ENCODE peak calls at places on chromosomes 13 and 19, in six cellular contexts. U is tibial artery, T is H9, C is SK-N-SH, J is BE2C, M is adipocyte. V is an unnamed sample.
A peak's percentile ranks its signal among the peaks of the same experiment; 100 is the strongest.

GRCh38 chr19:39265321-39265916 is 2.8 kb upstream of the IFNL2 start:
- DNase-seq in U (no peak), T (peak; percentile 74), C (no peak), J (peak; percentile 14), M (no peak), V (no peak)

GRCh38 chr13:37029617-37030016 is 29.0 kb downstream of the EXOSC8 start:
- DNase-seq in U (no peak), T (no peak), C (peak; percentile 30), J (peak; percentile 28), M (peak; percentile 71), V (no peak)

GRCh38 chr13:35157143-35157755 is 215.2 kb downstream of the NBEA start:
- DNase-seq in U (no peak), T (no peak), C (peak; percentile 43), J (peak; percentile 51), M (peak; percentile 85), V (peak; percentile 3)

GRCh38 chr13:41315466-41316047 is 4.5 kb downstream of the NAA16 start:
- DNase-seq in U (no peak), T (no peak), C (no peak), J (no peak), M (peak; percentile 28), V (no peak)

GRCh38 chr19:33071887-33072286 is 7.2 kb upstream of the RHPN2 start:
- DNase-seq in U (no peak), T (no peak), C (no peak), J (no peak), M (no peak), V (peak; percentile 46)

GRCh38 chr13:55199132-55199531 is 1941.6 kb upstream of the PRR20A start:
- DNase-seq in U (no peak), T (no peak), C (no peak), J (peak; percentile 14), M (no peak), V (no peak)

GRCh38 chr19:34253711-34254551 is 423 bp upstream of the GARRE1 start:
- DNase-seq in U (peak; percentile 92), T (peak; percentile 91), C (no peak), J (no peak), M (no peak), V (no peak)

GRCh38 chr13:110107568-110108347 is 199.2 kb downstream of the COL4A1 start:
- DNase-seq in U (no peak), T (peak; percentile 72), C (peak; percentile 57), J (no peak), M (no peak), V (no peak)

GRCh38 chr19:28549680-28550277 is 663.2 kb downstream of the UQCRFS1 start:
- DNase-seq in U (no peak), T (no peak), C (no peak), J (no peak), M (no peak), V (no peak)

DNA sequence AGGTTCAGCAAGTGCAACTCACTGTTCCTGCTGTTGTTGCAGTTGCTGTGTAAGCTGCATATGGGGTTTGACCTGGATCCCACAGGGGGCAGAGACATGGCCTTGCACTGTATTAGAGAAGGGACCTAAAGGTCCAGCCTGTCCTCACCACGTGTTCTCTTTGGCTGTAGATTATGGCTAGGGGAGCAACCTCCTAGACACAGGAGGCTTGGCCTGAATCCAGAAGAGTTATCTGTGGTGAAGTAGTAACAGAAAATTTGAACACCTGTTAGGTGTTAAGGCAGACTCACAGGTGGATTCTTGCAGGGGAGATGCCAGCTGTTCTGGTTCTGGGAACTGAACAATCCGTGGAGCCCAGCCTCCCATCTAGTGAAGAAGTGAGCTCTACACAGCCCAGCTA is 3.4 kb upstream of the CYP4F11 start:
- DNase-seq in U (no peak), T (no peak), C (no peak), J (no peak), M (no peak), V (no peak)
- H3K9me3 ChIP-seq in U (no peaks in the 10 kb centered on the region), T (peaks cover 83% of the 10 kb centered on the region), C (no peaks in the 10 kb centered on the region), J (no peaks in the 10 kb centered on the region), M (peaks cover 12% of the 10 kb centered on the region), V (peaks cover 8% of the 10 kb centered on the region)

GRCh38 chr19:57712222-57712621 is 3.2 kb upstream of the ZNF154 start:
- DNase-seq in U (no peak), T (no peak), C (no peak), J (no peak), M (no peak), V (no peak)

GRCh38 chr19:57706346-57706745 is 2.7 kb downstream of the ZNF154 start:
- DNase-seq in U (no peak), T (no peak), C (no peak), J (no peak), M (no peak), V (no peak)

GRCh38 chr19:57708641-57709354 is at the start of gene ZNF154:
- DNase-seq in U (no peak), T (peak; percentile 91), C (no peak), J (no peak), M (peak; percentile 69), V (no peak)

DNA sequence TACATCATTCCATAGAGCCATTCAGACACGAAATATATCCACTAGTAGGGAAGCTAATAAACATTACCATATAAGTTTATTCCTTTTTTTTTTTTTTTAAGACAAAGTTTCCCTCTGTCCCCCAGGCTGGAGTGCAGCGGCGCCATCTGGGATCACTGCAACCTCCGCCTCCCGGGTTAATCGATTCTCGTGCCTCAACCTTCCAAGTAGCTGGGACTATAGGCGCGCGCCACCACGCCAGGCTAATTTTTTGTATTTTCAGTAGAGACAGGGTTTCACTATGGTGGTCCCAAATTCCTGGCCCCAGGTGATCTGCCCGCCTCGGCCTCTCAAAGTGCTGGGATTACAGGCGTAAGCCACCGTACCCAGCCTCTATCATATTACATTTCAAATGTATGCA is 612 bp upstream of the ZNF154 start:
- DNase-seq in U (no peak), T (peak; percentile 31), C (no peak), J (no peak), M (no peak), V (no peak)
- H3K9me3 ChIP-seq in U (peaks cover 7% of the 10 kb centered on the region), T (no peaks in the 10 kb centered on the region), C (no peaks in the 10 kb centered on the region), J (no peaks in the 10 kb centered on the region), M (no peaks in the 10 kb centered on the region), V (peaks cover 23% of the 10 kb centered on the region)

GRCh38 chr19:47350599-47350998 is 1.5 kb downstream of the DHX34 start:
- DNase-seq in U (no peak), T (no peak), C (no peak), J (no peak), M (no peak), V (no peak)
- H3K9me3 ChIP-seq in U (no peaks in the 10 kb centered on the region), T (no peaks in the 10 kb centered on the region), C (no peaks in the 10 kb centered on the region), J (no peaks in the 10 kb centered on the region), M (no peaks in the 10 kb centered on the region), V (no peaks in the 10 kb centered on the region)

DNA sequence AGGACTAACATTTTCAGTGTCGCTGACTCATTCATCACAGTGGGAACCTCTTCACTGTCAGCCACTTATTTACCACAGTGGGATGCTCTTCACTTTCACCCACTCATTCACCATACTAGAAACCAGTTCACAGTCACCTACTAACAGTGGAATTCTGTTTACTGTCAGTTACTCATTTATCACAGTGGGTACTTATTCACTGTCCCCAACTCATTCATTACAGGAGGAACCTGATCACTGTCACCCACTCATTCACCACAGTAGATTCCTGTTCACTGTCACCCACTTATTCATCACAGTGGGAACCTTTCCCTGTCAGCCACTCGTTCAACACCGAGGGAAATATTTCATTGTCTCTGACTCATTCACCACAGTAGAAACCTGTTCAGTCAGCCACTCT is 10.1 kb upstream of the ZNF85 start:
- DNase-seq in U (no peak), T (no peak), C (no peak), J (no peak), M (no peak), V (no peak)
- H3K9me3 ChIP-seq in U (no peaks in the 10 kb centered on the region), T (peaks cover 41% of the 10 kb centered on the region), C (no peaks in the 10 kb centered on the region), J (no peaks in the 10 kb centered on the region), M (no peaks in the 10 kb centered on the region), V (no peaks in the 10 kb centered on the region)

GRCh38 chr13:83824561-83824960 is 57.7 kb downstream of the SLITRK1 start:
- DNase-seq in U (no peak), T (no peak), C (no peak), J (no peak), M (no peak), V (no peak)
- H3K9me3 ChIP-seq in U (no peaks in the 10 kb centered on the region), T (no peaks in the 10 kb centered on the region), C (no peaks in the 10 kb centered on the region), J (no peaks in the 10 kb centered on the region), M (peaks cover 6% of the 10 kb centered on the region), V (no peaks in the 10 kb centered on the region)

DNA sequence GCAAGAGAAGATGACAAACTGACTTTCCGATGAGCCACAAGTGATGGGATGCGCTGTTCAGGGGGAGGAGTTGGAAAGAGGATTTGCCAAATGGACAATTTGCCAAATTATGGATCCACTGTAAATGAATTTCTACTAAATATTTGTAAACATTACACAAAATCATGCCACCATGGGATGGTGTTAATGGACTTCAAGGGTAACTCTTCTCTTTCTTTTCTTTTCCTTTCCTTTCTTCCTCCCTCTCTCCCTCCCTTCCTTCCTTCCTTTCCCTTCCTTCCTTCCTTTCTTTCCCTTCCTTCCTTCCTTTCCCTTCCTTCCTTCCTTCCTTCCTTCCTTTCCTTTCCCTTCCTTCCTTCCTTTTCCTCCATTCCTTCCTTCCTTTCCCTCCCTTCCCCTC is 76.0 kb upstream of the PEG3 start:
- DNase-seq in U (no peak), T (no peak), C (no peak), J (no peak), M (no peak), V (no peak)
- H3K9me3 ChIP-seq in U (no peaks in the 10 kb centered on the region), T (peaks cover 85% of the 10 kb centered on the region), C (no peaks in the 10 kb centered on the region), J (no peaks in the 10 kb centered on the region), M (no peaks in the 10 kb centered on the region), V (no peaks in the 10 kb centered on the region)